ENCODE peak calls at places on chromosomes 12 and 14, in ten cellular contexts. F is CD4-positive, CD25-positive, alpha-beta regulatory T cell; T is right lobe of liver; U is heart right ventricle; N is small intestine; Q is HCT116; Z is tibial artery; R is effector memory CD4-positive, alpha-beta T cell; V is heart left ventricle; C is psoas muscle. G is an unnamed sample.

GRCh38 chr12:57309420-57309819 is 58.4 kb upstream of the STAC3 start:
- DNase-seq in F (no peak), T (no peak), U (no peak), N (no peak), Q (no peak), Z (no peak), R (no peak), V (no peak), C (no peak), G (no peak)

GRCh38 chr12:85468356-85469157 is 188.5 kb downstream of the ALX1 start:
- DNase-seq in F (no peak), T (no peak), U (no peak), N (peak; percentile 67), Q (peak; percentile 36), Z (peak; percentile 56), R (no peak), V (peak; percentile 15), C (no peak), G (no peak)

GRCh38 chr12:131827961-131828534 is at the start of gene MMP17:
- DNase-seq in F (peak; percentile 19), T (peak; percentile 48), U (peak; percentile 54), N (no peak), Q (no peak), Z (no peak), R (no peak), V (peak; percentile 66), C (peak; percentile 79), G (no peak)

GRCh38 chr14:23443411-23443812 is 8.0 kb upstream of the MYH7 start:
- DNase-seq in F (no peak), T (no peak), U (no peak), N (no peak), Q (no peak), Z (peak; percentile 29), R (no peak), V (peak; percentile 85), C (no peak), G (peak; percentile 70)

GRCh38 chr14:101593411-101594181 is 32.3 kb downstream of the DIO3 start:
- DNase-seq in F (no peak), T (no peak), U (no peak), N (no peak), Q (no peak), Z (no peak), R (no peak), V (no peak), C (no peak), G (no peak)

GRCh38 chr14:60094306-60094897 is 2.7 kb downstream of the PCNX4 start:
- DNase-seq in F (no peak), T (no peak), U (no peak), N (no peak), Q (no peak), Z (no peak), R (no peak), V (no peak), C (no peak), G (no peak)

GRCh38 chr12:51951843-51952722 is 584 bp downstream of the ACVR1B start:
- DNase-seq in F (peak; percentile 3), T (peak; percentile 59), U (peak; percentile 59), N (no peak), Q (no peak), Z (peak; percentile 78), R (no peak), V (peak; percentile 38), C (peak; percentile 77), G (peak; percentile 65)

GRCh38 chr14:78790262-78790661 is 620.1 kb downstream of the NRXN3 start:
- DNase-seq in F (no peak), T (no peak), U (no peak), N (no peak), Q (no peak), Z (no peak), R (no peak), V (no peak), C (no peak), G (no peak)

GRCh38 chr14:95529242-95529641 is 5.6 kb upstream of the GLRX5 start:
- DNase-seq in F (no peak), T (no peak), U (no peak), N (no peak), Q (no peak), Z (no peak), R (no peak), V (no peak), C (no peak), G (no peak)
- H3K4me1 ChIP-seq in F (peaks cover 56% of the 10 kb centered on the region), T (no peaks in the 10 kb centered on the region), U (peaks cover 70% of the 10 kb centered on the region), N (peaks cover 6% of the 10 kb centered on the region), Q (peaks cover 37% of the 10 kb centered on the region), Z (peaks cover 68% of the 10 kb centered on the region), R (peaks cover 31% of the 10 kb centered on the region), V (peaks cover 20% of the 10 kb centered on the region), C (peaks cover 46% of the 10 kb centered on the region), G (peaks cover 67% of the 10 kb centered on the region)

GRCh38 chr14:81102217-81102616 is 118.5 kb downstream of the GTF2A1 start:
- DNase-seq in F (no peak), T (no peak), U (no peak), N (no peak), Q (no peak), Z (no peak), R (no peak), V (no peak), C (no peak), G (no peak)

GRCh38 chr14:81095539-81095938 is 125.2 kb downstream of the GTF2A1 start:
- DNase-seq in F (no peak), T (no peak), U (no peak), N (no peak), Q (no peak), Z (no peak), R (no peak), V (no peak), C (no peak), G (no peak)

GRCh38 chr14:81091139-81091538 is 129.6 kb downstream of the GTF2A1 start:
- DNase-seq in F (no peak), T (no peak), U (no peak), N (no peak), Q (no peak), Z (no peak), R (no peak), V (no peak), C (no peak), G (no peak)

DNA sequence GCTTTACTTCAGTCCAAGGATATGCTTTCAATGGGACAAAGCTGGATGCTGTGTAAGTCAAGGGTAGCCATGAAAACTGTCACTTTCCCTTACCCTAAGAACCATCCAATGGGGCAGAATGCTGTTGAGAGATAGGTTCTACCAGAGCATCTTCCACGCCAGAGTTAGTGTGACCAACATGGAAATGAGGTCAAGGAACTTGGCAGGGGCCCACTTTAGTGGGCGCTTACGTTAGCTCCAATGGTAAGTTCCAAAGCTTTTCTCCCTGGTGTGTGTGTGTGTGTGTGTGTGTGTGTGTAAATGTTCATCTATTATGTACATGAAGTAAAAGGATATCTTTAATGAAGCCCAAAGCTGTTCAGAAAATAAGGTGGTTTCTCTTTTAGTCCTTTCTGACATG is 124.1 kb downstream of the GTF2A1 start:
- DNase-seq in F (no peak), T (peak; percentile 46), U (no peak), N (no peak), Q (no peak), Z (no peak), R (no peak), V (no peak), C (no peak), G (no peak)
- H3K36me3 ChIP-seq in F (no peaks in the 10 kb centered on the region), T (no peaks in the 10 kb centered on the region), U (no peaks in the 10 kb centered on the region), N (no peaks in the 10 kb centered on the region), Q (no peaks in the 10 kb centered on the region), Z (no peaks in the 10 kb centered on the region), R (no peaks in the 10 kb centered on the region), V (no peaks in the 10 kb centered on the region), C (no peaks in the 10 kb centered on the region), G (no peaks in the 10 kb centered on the region)

GRCh38 chr14:105885561-105886320 is 359.4 kb downstream of the TMEM121 start:
- DNase-seq in F (no peak), T (peak; percentile 39), U (peak; percentile 6), N (no peak), Q (no peak), Z (peak; percentile 51), R (no peak), V (no peak), C (peak; percentile 28), G (no peak)

GRCh38 chr14:105890474-105891220 is 364.3 kb downstream of the TMEM121 start:
- DNase-seq in F (no peak), T (peak; percentile 37), U (peak; percentile 6), N (no peak), Q (no peak), Z (peak; percentile 59), R (no peak), V (no peak), C (no peak), G (no peak)

GRCh38 chr14:105889666-105890473 is 363.5 kb downstream of the TMEM121 start:
- DNase-seq in F (no peak), T (peak; percentile 35), U (peak; percentile 3), N (no peak), Q (no peak), Z (peak; percentile 27), R (no peak), V (no peak), C (peak; percentile 34), G (no peak)

GRCh38 chr14:105888784-105889665 is 362.6 kb downstream of the TMEM121 start:
- DNase-seq in F (no peak), T (peak; percentile 28), U (no peak), N (no peak), Q (no peak), Z (peak; percentile 49), R (no peak), V (no peak), C (no peak), G (no peak)

GRCh38 chr14:105888151-105888550 is 361.8 kb downstream of the TMEM121 start:
- DNase-seq in F (no peak), T (peak; percentile 20), U (no peak), N (no peak), Q (no peak), Z (peak; percentile 34), R (no peak), V (no peak), C (no peak), G (no peak)
- H3K9me3 ChIP-seq in F (no peaks in the 10 kb centered on the region), T (no peaks in the 10 kb centered on the region), U (no peaks in the 10 kb centered on the region), N (no peaks in the 10 kb centered on the region), Q (no peaks in the 10 kb centered on the region), Z (no peaks in the 10 kb centered on the region), R (no peaks in the 10 kb centered on the region), V (no peaks in the 10 kb centered on the region), C (no peaks in the 10 kb centered on the region), G (no peaks in the 10 kb centered on the region)

GRCh38 chr14:99552572-99553216 is 51.3 kb downstream of the CCDC85C start:
- DNase-seq in F (no peak), T (peak; percentile 98), U (no peak), N (peak; percentile 99), Q (no peak), Z (no peak), R (no peak), V (no peak), C (no peak), G (no peak)

GRCh38 chr14:99554184-99554583 is 49.8 kb downstream of the CCDC85C start:
- DNase-seq in F (no peak), T (peak; percentile 78), U (peak; percentile 52), N (peak; percentile 37), Q (no peak), Z (no peak), R (no peak), V (peak; percentile 75), C (no peak), G (no peak)

GRCh38 chr14:99559286-99559990 is 44.6 kb downstream of the CCDC85C start:
- DNase-seq in F (no peak), T (no peak), U (no peak), N (no peak), Q (no peak), Z (no peak), R (no peak), V (no peak), C (no peak), G (no peak)

GRCh38 chr14:99554757-99555531 is 49.1 kb downstream of the CCDC85C start:
- DNase-seq in F (no peak), T (peak; percentile 81), U (no peak), N (peak; percentile 77), Q (no peak), Z (no peak), R (no peak), V (peak; percentile 68), C (no peak), G (no peak)

DNA sequence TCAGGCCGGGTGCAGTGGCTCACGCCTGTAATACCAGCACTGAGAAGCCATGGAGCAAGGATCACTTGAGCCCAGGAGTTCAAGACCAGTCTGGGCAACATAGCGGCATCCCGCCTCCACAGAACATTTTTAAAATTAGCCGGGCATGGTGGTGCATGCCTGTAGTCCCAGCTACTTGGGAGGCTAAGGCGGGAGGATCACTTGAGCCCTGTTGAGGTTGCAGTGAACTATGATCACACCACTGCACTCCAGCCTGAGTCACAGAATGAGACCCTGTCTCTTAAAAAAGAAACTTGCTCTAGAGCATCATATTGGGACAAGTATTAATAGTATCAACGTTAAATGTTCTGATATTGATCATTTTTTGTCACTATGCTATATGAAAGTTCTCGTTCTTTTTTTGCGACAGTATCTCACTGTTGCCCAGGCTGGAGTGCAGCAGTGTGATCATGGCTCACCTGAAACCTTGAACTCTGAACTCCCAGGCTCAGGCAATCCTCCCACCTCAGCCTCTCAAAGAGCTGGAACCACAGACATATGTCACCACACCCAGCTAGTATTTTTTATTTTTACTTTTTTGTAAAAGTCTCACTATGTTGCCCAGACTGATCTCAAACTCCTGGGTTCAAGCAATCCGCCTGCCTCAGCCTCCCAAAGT is 47.7 kb downstream of the CCDC85C start:
- DNase-seq in F (no peak), T (no peak), U (no peak), N (no peak), Q (no peak), Z (no peak), R (no peak), V (no peak), C (no peak), G (no peak)
- H3K4me1 ChIP-seq in F (no peaks in the 10 kb centered on the region), T (no peaks in the 10 kb centered on the region), U (peaks cover 57% of the 10 kb centered on the region), N (peaks cover 8% of the 10 kb centered on the region), Q (peaks cover 6% of the 10 kb centered on the region), Z (peaks cover 8% of the 10 kb centered on the region), R (no peaks in the 10 kb centered on the region), V (peaks cover 25% of the 10 kb centered on the region), C (no peaks in the 10 kb centered on the region), G (peaks cover 48% of the 10 kb centered on the region)